ENCODE peak calls at places on chromosomes 6 and 20, in five cellular contexts. M, Z, G, S and R are unnamed samples.

GRCh38 chr6:170081556-170081955 is 209.3 kb downstream of the DLL1 start:
- DNase-seq in M (no peak), Z (no peak), G (no peak), S (peak), R (no peak)

GRCh38 chr6:30101939-30102700 is 10.8 kb downstream of the TRIM31 start:
- DNase-seq in M (peak), Z (peak), G (peak), S (peak), R (peak)

GRCh38 chr6:151716446-151717047 is 90.9 kb upstream of the ESR1 start:
- DNase-seq in M (no peak), Z (no peak), G (no peak), S (no peak), R (no peak)

GRCh38 chr6:37024665-37025337 is 19.3 kb downstream of the FGD2 start:
- DNase-seq in M (peak), Z (no peak), G (no peak), S (no peak), R (peak)

GRCh38 chr20:63508072-63508768 is 9.3 kb upstream of the EEF1A2 start:
- DNase-seq in M (no peak), Z (no peak), G (no peak), S (no peak), R (no peak)

GRCh38 chr20:41166201-41167117 is 29.1 kb downstream of the PLCG1 start:
- DNase-seq in M (no peak), Z (no peak), G (peak), S (no peak), R (no peak)

GRCh38 chr6:12657884-12658283 is 58.7 kb upstream of the PHACTR1 start:
- DNase-seq in M (no peak), Z (no peak), G (no peak), S (no peak), R (no peak)

GRCh38 chr6:138211048-138211581 is 7.2 kb downstream of the PBOV1 start:
- DNase-seq in M (no peak), Z (no peak), G (no peak), S (no peak), R (no peak)

GRCh38 chr6:116008470-116009229 is 52.0 kb downstream of the FRK start:
- DNase-seq in M (no peak), Z (peak), G (no peak), S (no peak), R (no peak)

GRCh38 chr20:46361386-46361785 is 45.0 kb downstream of the ELMO2 start:
- DNase-seq in M (no peak), Z (no peak), G (no peak), S (no peak), R (no peak)

GRCh38 chr6:8400663-8401062 is 34.7 kb downstream of the SLC35B3 start:
- DNase-seq in M (no peak), Z (no peak), G (no peak), S (no peak), R (no peak)

GRCh38 chr20:9287062-9287461 is 218.2 kb downstream of the PLCB4 start:
- DNase-seq in M (no peak), Z (no peak), G (no peak), S (no peak), R (no peak)

GRCh38 chr6:92110390-92110789 is 1309.0 kb downstream of the EPHA7 start:
- DNase-seq in M (no peak), Z (no peak), G (no peak), S (no peak), R (no peak)

GRCh38 chr20:33653900-33654596 is 8.1 kb upstream of the C20orf144 start:
- DNase-seq in M (no peak), Z (no peak), G (peak), S (no peak), R (no peak)
- H3K4me3 ChIP-seq in M (no peak), Z (no peak), G (no peak), S (no peak), R (no peak)

DNA sequence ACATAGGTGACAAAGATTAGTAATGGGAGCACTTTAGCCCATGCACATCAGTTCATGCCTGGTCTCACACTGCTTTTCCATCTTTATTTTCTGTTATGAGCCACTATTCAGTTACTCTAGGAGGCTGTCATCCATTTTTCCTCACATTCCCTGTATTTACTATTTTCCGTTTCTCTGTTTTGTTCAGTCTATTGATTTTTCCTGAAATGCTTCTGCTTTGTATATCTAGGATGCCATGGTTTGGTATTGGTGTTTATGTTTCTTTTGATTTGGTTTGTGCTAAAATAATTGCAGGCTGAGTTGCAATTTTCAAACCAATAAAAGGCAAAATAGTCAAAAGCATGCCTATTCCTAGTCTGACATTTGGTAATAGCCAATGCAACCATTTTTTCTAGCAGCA is 28.9 kb upstream of the ZNF292 start:
- DNase-seq in M (no peak), Z (no peak), G (no peak), S (no peak), R (no peak)
- H3K4me3 ChIP-seq in M (no peak), Z (no peak), G (no peak), S (no peak), R (no peak)

GRCh38 chr6:163324326-163324927 is 90.1 kb upstream of the QKI start:
- DNase-seq in M (no peak), Z (no peak), G (no peak), S (no peak), R (no peak)
- H3K4me3 ChIP-seq in M (no peak), Z (no peak), G (no peak), S (no peak), R (no peak)

GRCh38 chr6:51260003-51260402 is 441.3 kb downstream of the TFAP2B start:
- DNase-seq in M (no peak), Z (no peak), G (no peak), S (no peak), R (no peak)
- H3K4me3 ChIP-seq in M (no peak), Z (no peak), G (no peak), S (no peak), R (no peak)

DNA sequence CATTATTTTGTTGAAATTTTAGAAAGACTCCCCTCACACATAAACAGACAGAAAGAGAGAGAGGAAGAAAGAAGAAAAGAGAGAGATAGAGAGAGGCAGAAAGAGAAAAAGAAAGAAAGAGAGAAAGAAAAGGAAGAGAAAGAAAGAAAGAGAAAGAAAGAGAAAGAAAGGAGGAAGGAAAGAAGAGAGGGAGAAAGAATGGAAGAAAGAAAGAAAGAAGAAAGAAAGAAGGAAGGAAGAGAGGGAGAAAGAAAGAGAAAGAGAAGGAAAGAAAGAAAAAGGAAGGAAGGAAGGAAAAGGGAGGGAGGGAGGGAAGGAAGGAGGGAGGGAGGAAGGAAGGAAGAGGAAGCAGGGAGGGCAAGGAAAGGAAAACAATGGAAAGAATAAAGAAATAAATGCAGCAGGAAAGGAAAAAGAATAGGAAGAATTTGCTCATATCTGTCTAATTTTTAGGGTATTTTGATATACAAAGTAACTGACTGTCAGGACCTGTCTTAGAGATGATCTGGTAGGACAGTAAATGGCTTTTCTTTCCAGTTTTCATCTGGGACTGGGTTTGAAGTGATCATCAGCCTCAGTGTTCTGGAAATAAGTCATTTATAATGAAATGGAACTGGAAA is 325.6 kb downstream of the LAMA2 start:
- DNase-seq in M (no peak), Z (no peak), G (no peak), S (no peak), R (no peak)
- H3K4me3 ChIP-seq in M (no peak), Z (no peak), G (no peak), S (no peak), R (no peak)

DNA sequence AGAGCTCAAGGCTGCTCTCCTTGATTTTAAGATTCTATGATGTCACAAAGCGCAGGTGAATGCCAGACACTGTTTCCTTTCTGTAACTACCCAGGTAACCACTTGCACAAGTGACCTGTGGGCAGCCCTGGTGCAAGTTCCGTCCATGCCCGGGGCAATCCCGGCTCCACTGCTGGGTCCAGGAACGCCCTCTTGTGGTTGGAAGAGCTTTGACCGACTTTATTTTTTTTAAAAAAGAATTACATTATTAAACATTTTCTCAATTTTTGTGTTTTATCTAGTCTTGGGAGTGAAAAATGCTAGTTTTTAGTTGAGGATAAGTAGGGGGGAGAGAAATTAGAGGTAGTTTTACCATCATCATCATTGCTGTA is 695.2 kb downstream of the QKI start:
- DNase-seq in M (no peak), Z (no peak), G (no peak), S (peak), R (peak)
- H3K4me3 ChIP-seq in M (no peak), Z (no peak), G (peak), S (no peak), R (no peak)

DNA sequence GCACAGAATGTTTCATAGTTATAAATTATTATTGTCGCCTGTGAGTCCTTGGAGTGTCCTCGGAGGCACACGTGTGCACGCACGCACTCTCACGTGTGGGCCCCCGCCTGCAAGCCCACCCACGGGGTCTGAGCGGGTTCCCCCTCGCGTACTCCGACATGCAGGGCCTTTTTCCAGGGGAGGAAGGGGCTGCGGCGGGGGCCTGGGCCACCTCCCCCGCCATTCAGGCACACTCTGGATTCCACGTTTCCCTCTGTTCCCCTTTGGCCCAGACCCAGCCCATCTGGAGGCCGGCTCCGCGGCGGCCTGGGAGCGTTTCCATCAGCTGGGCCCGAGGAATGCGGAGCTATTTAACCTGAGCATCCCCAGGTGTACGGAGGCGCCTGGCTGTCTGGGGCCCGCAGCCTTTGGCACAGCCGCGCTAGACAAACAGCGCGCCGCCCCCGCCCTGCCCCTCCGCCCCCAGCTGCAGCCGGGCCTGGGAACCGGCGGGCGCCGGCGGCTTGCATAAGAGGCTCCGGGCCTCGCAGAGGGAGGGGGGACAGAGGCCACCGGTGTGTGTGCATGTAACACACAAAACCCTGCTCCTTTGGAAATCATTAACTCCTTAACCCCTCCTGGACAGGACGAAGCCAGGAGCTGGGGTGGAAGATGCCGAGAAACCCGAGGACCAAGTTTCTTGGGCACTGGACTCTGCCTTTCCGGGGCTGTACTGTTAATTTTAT is 3.3 kb downstream of the ID1 start:
- DNase-seq in M (peak), Z (peak), G (peak), S (peak), R (peak)
- H3K4me3 ChIP-seq in M (peak), Z (peak), G (peak), S (no peak), R (no peak)

DNA sequence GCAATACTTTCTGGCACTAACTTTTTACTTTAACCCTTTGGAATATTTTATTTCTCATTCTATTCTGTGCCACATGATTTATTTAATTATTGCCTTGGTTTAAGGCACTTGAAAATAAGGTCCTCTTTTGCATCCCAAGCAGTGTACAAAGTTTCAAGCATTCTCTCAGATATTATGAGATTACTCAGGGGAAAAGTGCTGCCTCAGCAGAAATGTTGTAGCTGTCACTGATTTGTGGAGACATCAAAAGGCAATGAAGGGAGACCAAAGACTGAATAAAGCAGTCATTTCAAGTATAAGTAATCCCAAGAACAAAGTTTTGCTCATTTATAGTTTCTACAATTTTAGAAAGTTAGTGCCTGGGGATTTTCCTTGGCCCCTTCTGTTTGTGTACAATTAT is 253.0 kb downstream of the RNF144B start:
- DNase-seq in M (no peak), Z (no peak), G (no peak), S (no peak), R (no peak)
- H3K4me3 ChIP-seq in M (no peak), Z (no peak), G (no peak), S (no peak), R (no peak)

GRCh38 chr6:33428891-33429744 is 9.3 kb downstream of the SYNGAP1 start:
- DNase-seq in M (no peak), Z (no peak), G (no peak), S (no peak), R (no peak)

GRCh38 chr6:33427585-33428218 is 7.8 kb downstream of the SYNGAP1 start:
- DNase-seq in M (no peak), Z (no peak), G (no peak), S (peak), R (peak)

GRCh38 chr6:33426590-33427563 is 7.0 kb downstream of the SYNGAP1 start:
- DNase-seq in M (no peak), Z (no peak), G (no peak), S (no peak), R (no peak)

GRCh38 chr6:33429745-33430042 is 9.8 kb downstream of the SYNGAP1 start:
- DNase-seq in M (no peak), Z (no peak), G (no peak), S (no peak), R (no peak)

GRCh38 chr6:33428219-33428890 is 8.5 kb downstream of the SYNGAP1 start:
- DNase-seq in M (no peak), Z (no peak), G (no peak), S (peak), R (peak)
- H3K4me3 ChIP-seq in M (peak), Z (peak), G (peak), S (peak), R (peak)